ENCODE peak calls at places on chromosomes 5 and 9, in six cellular contexts. One of them, this sample, is unnamed.

GRCh38 chr9:125897481-125897880 is 150.3 kb downstream of the PBX3 start:
- DNase-seq in esophagus muscularis mucosa: no peak
- DNase-seq in CD4-positive, alpha-beta memory T cell: no peak
- DNase-seq in GM06990: no peak
- DNase-seq in HL-60: no peak
- DNase-seq in mammary epithelial cell: no peak
- DNase-seq in this sample: no peak

GRCh38 chr9:84775056-84775648 is 105.6 kb downstream of the NTRK2 start:
- DNase-seq in esophagus muscularis mucosa: peak; percentile 62
- DNase-seq in CD4-positive, alpha-beta memory T cell: no peak
- DNase-seq in GM06990: no peak
- DNase-seq in HL-60: no peak
- DNase-seq in mammary epithelial cell: no peak
- DNase-seq in this sample: no peak

GRCh38 chr5:57911466-57911865 is 428.9 kb upstream of the ACTBL2 start:
- DNase-seq in esophagus muscularis mucosa: no peak
- DNase-seq in CD4-positive, alpha-beta memory T cell: no peak
- DNase-seq in GM06990: no peak
- DNase-seq in HL-60: no peak
- DNase-seq in mammary epithelial cell: no peak
- DNase-seq in this sample: no peak

GRCh38 chr5:115586525-115587146 is 15.6 kb downstream of the TICAM2 start:
- DNase-seq in esophagus muscularis mucosa: no peak
- DNase-seq in CD4-positive, alpha-beta memory T cell: peak; percentile 37
- DNase-seq in GM06990: no peak
- DNase-seq in HL-60: no peak
- DNase-seq in mammary epithelial cell: no peak
- DNase-seq in this sample: peak; percentile 66

GRCh38 chr5:150781706-150782614 is 3.4 kb downstream of the SMIM3 start:
- DNase-seq in esophagus muscularis mucosa: peak; percentile 95
- DNase-seq in CD4-positive, alpha-beta memory T cell: no peak
- DNase-seq in GM06990: no peak
- DNase-seq in HL-60: no peak
- DNase-seq in mammary epithelial cell: peak; percentile 88
- DNase-seq in this sample: peak; percentile 89

GRCh38 chr9:90773593-90773992 is 28.0 kb upstream of the SYK start:
- DNase-seq in esophagus muscularis mucosa: no peak
- DNase-seq in CD4-positive, alpha-beta memory T cell: no peak
- DNase-seq in GM06990: no peak
- DNase-seq in HL-60: peak; percentile 63
- DNase-seq in mammary epithelial cell: peak; percentile 9
- DNase-seq in this sample: no peak

GRCh38 chr9:77751341-77752091 is 103.4 kb upstream of the GNA14 start:
- DNase-seq in esophagus muscularis mucosa: no peak
- DNase-seq in CD4-positive, alpha-beta memory T cell: peak; percentile 25
- DNase-seq in GM06990: no peak
- DNase-seq in HL-60: peak; percentile 41
- DNase-seq in mammary epithelial cell: peak; percentile 23
- DNase-seq in this sample: peak; percentile 91

GRCh38 chr5:32984851-32985250 is 273.7 kb downstream of the NPR3 start:
- DNase-seq in esophagus muscularis mucosa: no peak
- DNase-seq in CD4-positive, alpha-beta memory T cell: no peak
- DNase-seq in GM06990: no peak
- DNase-seq in HL-60: no peak
- DNase-seq in mammary epithelial cell: peak; percentile 39
- DNase-seq in this sample: peak; percentile 36

GRCh38 chr5:65394078-65394477 is 87.6 kb downstream of the ADAMTS6 start:
- DNase-seq in esophagus muscularis mucosa: no peak
- DNase-seq in CD4-positive, alpha-beta memory T cell: no peak
- DNase-seq in GM06990: no peak
- DNase-seq in HL-60: no peak
- DNase-seq in mammary epithelial cell: peak; percentile 21
- DNase-seq in this sample: peak; percentile 95

GRCh38 chr9:109317311-109317978 is 3.4 kb downstream of the EPB41L4B start:
- DNase-seq in esophagus muscularis mucosa: no peak
- DNase-seq in CD4-positive, alpha-beta memory T cell: no peak
- DNase-seq in GM06990: no peak
- DNase-seq in HL-60: no peak
- DNase-seq in mammary epithelial cell: no peak
- DNase-seq in this sample: no peak

GRCh38 chr9:127884976-127885490 is 7.6 kb upstream of the AK1 start:
- DNase-seq in esophagus muscularis mucosa: no peak
- DNase-seq in CD4-positive, alpha-beta memory T cell: no peak
- DNase-seq in GM06990: no peak
- DNase-seq in HL-60: no peak
- DNase-seq in mammary epithelial cell: no peak
- DNase-seq in this sample: no peak

GRCh38 chr9:93306081-93306480 is 122.1 kb downstream of the WNK2 start:
- DNase-seq in esophagus muscularis mucosa: no peak
- DNase-seq in CD4-positive, alpha-beta memory T cell: no peak
- DNase-seq in GM06990: no peak
- DNase-seq in HL-60: no peak
- DNase-seq in mammary epithelial cell: no peak
- DNase-seq in this sample: no peak

GRCh38 chr5:120769291-120769872 is 305.3 kb downstream of the PRR16 start:
- DNase-seq in esophagus muscularis mucosa: no peak
- DNase-seq in CD4-positive, alpha-beta memory T cell: no peak
- DNase-seq in GM06990: no peak
- DNase-seq in HL-60: no peak
- DNase-seq in mammary epithelial cell: no peak
- DNase-seq in this sample: peak; percentile 23

GRCh38 chr5:39178856-39179255 is 40.5 kb downstream of the FYB1 start:
- DNase-seq in esophagus muscularis mucosa: peak; percentile 34
- DNase-seq in CD4-positive, alpha-beta memory T cell: peak; percentile 77
- DNase-seq in GM06990: no peak
- DNase-seq in HL-60: no peak
- DNase-seq in mammary epithelial cell: no peak
- DNase-seq in this sample: no peak

GRCh38 chr9:36996677-36997076 is 37.4 kb downstream of the PAX5 start:
- DNase-seq in esophagus muscularis mucosa: no peak
- DNase-seq in CD4-positive, alpha-beta memory T cell: no peak
- DNase-seq in GM06990: no peak
- DNase-seq in HL-60: no peak
- DNase-seq in mammary epithelial cell: no peak
- DNase-seq in this sample: no peak

GRCh38 chr5:145554399-145554798 is 280.7 kb downstream of the PRELID2 start:
- DNase-seq in esophagus muscularis mucosa: no peak
- DNase-seq in CD4-positive, alpha-beta memory T cell: no peak
- DNase-seq in GM06990: no peak
- DNase-seq in HL-60: no peak
- DNase-seq in mammary epithelial cell: peak; percentile 82
- DNase-seq in this sample: peak; percentile 67

GRCh38 chr9:116860509-116861120 is 173.5 kb downstream of the TRIM32 start:
- DNase-seq in esophagus muscularis mucosa: no peak
- DNase-seq in CD4-positive, alpha-beta memory T cell: no peak
- DNase-seq in GM06990: no peak
- DNase-seq in HL-60: peak; percentile 18
- DNase-seq in mammary epithelial cell: peak; percentile 66
- DNase-seq in this sample: peak; percentile 82

GRCh38 chr9:5230554-5230953 is 665 bp upstream of the INSL4 start:
- DNase-seq in esophagus muscularis mucosa: no peak
- DNase-seq in CD4-positive, alpha-beta memory T cell: no peak
- DNase-seq in GM06990: no peak
- DNase-seq in HL-60: no peak
- DNase-seq in mammary epithelial cell: no peak
- DNase-seq in this sample: no peak

GRCh38 chr9:132663851-132664250 is 5.9 kb downstream of the DDX31 start:
- DNase-seq in esophagus muscularis mucosa: no peak
- DNase-seq in CD4-positive, alpha-beta memory T cell: no peak
- DNase-seq in GM06990: no peak
- DNase-seq in HL-60: no peak
- DNase-seq in mammary epithelial cell: no peak
- DNase-seq in this sample: no peak

GRCh38 chr5:83374547-83374946 is 97.0 kb upstream of the VCAN start:
- DNase-seq in esophagus muscularis mucosa: no peak
- DNase-seq in CD4-positive, alpha-beta memory T cell: no peak
- DNase-seq in GM06990: no peak
- DNase-seq in HL-60: no peak
- DNase-seq in mammary epithelial cell: no peak
- DNase-seq in this sample: peak; percentile 25

GRCh38 chr9:22817181-22817580 is 370.6 kb downstream of the DMRTA1 start:
- DNase-seq in esophagus muscularis mucosa: no peak
- DNase-seq in CD4-positive, alpha-beta memory T cell: no peak
- DNase-seq in GM06990: no peak
- DNase-seq in HL-60: no peak
- DNase-seq in mammary epithelial cell: no peak
- DNase-seq in this sample: peak; percentile 4

GRCh38 chr5:161663431-161663830 is 22.1 kb upstream of the GABRA6 start:
- DNase-seq in esophagus muscularis mucosa: no peak
- DNase-seq in CD4-positive, alpha-beta memory T cell: no peak
- DNase-seq in GM06990: no peak
- DNase-seq in HL-60: no peak
- DNase-seq in mammary epithelial cell: no peak
- DNase-seq in this sample: no peak

GRCh38 chr5:172953776-172954189 is 5.4 kb upstream of the RPL26L1 start:
- DNase-seq in esophagus muscularis mucosa: no peak
- DNase-seq in CD4-positive, alpha-beta memory T cell: no peak
- DNase-seq in GM06990: no peak
- DNase-seq in HL-60: no peak
- DNase-seq in mammary epithelial cell: peak; percentile 66
- DNase-seq in this sample: peak; percentile 56

DNA sequence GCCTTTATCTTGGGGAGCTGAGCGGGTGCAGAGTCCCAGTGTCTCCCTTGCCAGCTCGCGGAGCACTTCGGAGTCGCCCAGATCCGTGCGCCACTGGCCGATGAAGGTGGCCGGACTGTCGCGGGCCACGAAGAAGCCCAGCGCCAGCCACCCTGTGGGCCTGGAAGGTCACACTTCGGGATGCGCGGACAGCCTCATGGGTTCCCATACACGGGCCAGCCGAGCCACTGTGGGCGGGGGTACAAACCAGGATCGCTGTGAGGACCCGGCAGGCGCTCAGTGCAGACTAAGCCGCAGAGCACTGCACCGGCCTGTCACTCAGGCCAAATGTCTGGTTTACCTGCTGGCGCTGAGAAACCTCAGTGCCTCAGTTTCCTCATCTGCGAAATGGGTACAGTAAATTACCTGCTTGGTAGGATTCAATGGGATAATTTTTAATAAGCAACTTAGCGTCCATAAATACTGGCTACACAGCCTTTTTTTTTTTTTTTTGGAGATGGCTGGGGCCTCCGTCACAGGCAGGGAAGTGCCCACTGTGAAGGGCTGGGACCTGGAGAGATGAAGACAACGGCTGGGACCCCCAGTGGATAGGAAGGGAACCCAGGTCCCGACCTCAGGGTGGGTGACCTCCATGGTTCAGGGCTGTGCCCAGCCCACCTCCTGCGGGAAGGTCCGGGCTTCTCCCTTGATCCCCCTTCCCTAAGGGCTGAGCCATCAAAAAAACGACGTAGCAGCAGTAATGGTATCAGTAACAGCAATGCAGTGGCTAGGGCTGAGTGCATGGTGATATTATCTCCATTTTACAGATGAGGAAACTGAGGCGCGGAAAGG is 38.7 kb upstream of the CTSV start:
- DNase-seq in esophagus muscularis mucosa: no peak
- DNase-seq in CD4-positive, alpha-beta memory T cell: no peak
- DNase-seq in GM06990: no peak
- DNase-seq in HL-60: no peak
- DNase-seq in mammary epithelial cell: no peak
- DNase-seq in this sample: no peak
- H3K4me3 ChIP-seq in esophagus muscularis mucosa: no peak overlapping the region
- H3K4me3 ChIP-seq in CD4-positive, alpha-beta memory T cell: no peak overlapping the region
- H3K4me3 ChIP-seq in GM06990: no peak overlapping the region
- H3K4me3 ChIP-seq in HL-60: no peak overlapping the region
- H3K4me3 ChIP-seq in mammary epithelial cell: peak overlapping the region; percentile 27
- H3K4me3 ChIP-seq in this sample: no peak overlapping the region

DNA sequence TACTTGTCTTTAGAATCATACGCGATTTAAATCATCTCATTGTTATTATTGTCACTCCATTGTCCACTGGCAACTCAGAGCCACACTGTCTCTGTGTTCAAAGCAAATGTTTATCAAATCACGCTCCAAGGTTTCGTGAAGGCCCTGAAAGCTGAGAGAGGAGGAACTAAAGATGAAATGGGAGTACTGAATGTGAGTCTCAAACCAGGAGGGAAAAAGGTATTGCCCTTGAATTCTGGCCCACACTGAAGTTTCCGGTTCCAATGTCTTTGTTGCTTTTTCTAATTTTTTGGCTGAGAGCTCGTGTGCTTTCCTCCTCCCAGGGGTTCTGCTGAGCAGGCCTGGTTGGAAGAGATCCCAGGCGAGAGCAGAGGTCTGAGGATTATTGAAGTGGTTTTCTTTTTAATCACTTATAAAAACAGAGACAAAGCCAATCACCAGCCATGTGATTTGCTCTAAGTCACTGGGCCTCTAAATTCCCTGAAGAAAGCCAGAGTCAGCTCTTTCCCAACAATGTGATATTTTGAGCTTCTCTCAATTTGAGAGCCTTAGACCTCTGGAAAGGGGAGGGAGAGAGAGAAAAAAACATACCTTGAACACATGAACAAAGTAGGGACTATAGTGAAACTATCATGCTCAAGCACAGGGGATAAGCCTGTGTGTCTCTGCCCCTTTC is 420.8 kb upstream of the GRAMD2B start:
- DNase-seq in esophagus muscularis mucosa: no peak
- DNase-seq in CD4-positive, alpha-beta memory T cell: no peak
- DNase-seq in GM06990: no peak
- DNase-seq in HL-60: no peak
- DNase-seq in mammary epithelial cell: peak; percentile 45
- DNase-seq in this sample: peak; percentile 98
- H3K4me3 ChIP-seq in esophagus muscularis mucosa: no peak overlapping the region
- H3K4me3 ChIP-seq in CD4-positive, alpha-beta memory T cell: no peak overlapping the region
- H3K4me3 ChIP-seq in GM06990: no peak overlapping the region
- H3K4me3 ChIP-seq in HL-60: no peak overlapping the region
- H3K4me3 ChIP-seq in mammary epithelial cell: no peak overlapping the region
- H3K4me3 ChIP-seq in this sample: no peak overlapping the region

GRCh38 chr5:31194458-31194808 is 947 bp downstream of the CDH6 start:
- DNase-seq in esophagus muscularis mucosa: no peak
- DNase-seq in CD4-positive, alpha-beta memory T cell: no peak
- DNase-seq in GM06990: no peak
- DNase-seq in HL-60: no peak
- DNase-seq in mammary epithelial cell: no peak
- DNase-seq in this sample: peak; percentile 22

GRCh38 chr5:31193591-31194457 is at the start of gene CDH6:
- DNase-seq in esophagus muscularis mucosa: no peak
- DNase-seq in CD4-positive, alpha-beta memory T cell: no peak
- DNase-seq in GM06990: no peak
- DNase-seq in HL-60: no peak
- DNase-seq in mammary epithelial cell: no peak
- DNase-seq in this sample: peak; percentile 43

GRCh38 chr5:31196309-31196708 is 2.8 kb downstream of the CDH6 start:
- DNase-seq in esophagus muscularis mucosa: no peak
- DNase-seq in CD4-positive, alpha-beta memory T cell: no peak
- DNase-seq in GM06990: no peak
- DNase-seq in HL-60: no peak
- DNase-seq in mammary epithelial cell: no peak
- DNase-seq in this sample: peak; percentile 58

GRCh38 chr5:31194892-31195291 is 1.4 kb downstream of the CDH6 start:
- DNase-seq in esophagus muscularis mucosa: no peak
- DNase-seq in CD4-positive, alpha-beta memory T cell: no peak
- DNase-seq in GM06990: no peak
- DNase-seq in HL-60: no peak
- DNase-seq in mammary epithelial cell: peak; percentile 3
- DNase-seq in this sample: no peak

GRCh38 chr5:31197183-31197582 is 3.7 kb downstream of the CDH6 start:
- DNase-seq in esophagus muscularis mucosa: no peak
- DNase-seq in CD4-positive, alpha-beta memory T cell: no peak
- DNase-seq in GM06990: no peak
- DNase-seq in HL-60: no peak
- DNase-seq in mammary epithelial cell: no peak
- DNase-seq in this sample: peak; percentile 78
- H3K4me3 ChIP-seq in esophagus muscularis mucosa: no peak overlapping the region
- H3K4me3 ChIP-seq in CD4-positive, alpha-beta memory T cell: no peak overlapping the region
- H3K4me3 ChIP-seq in GM06990: no peak overlapping the region
- H3K4me3 ChIP-seq in HL-60: no peak overlapping the region
- H3K4me3 ChIP-seq in mammary epithelial cell: no peak overlapping the region
- H3K4me3 ChIP-seq in this sample: peak overlapping the region; percentile 0

GRCh38 chr5:126030698-126031097 is 392.5 kb upstream of the GRAMD2B start:
- DNase-seq in esophagus muscularis mucosa: no peak
- DNase-seq in CD4-positive, alpha-beta memory T cell: no peak
- DNase-seq in GM06990: no peak
- DNase-seq in HL-60: no peak
- DNase-seq in mammary epithelial cell: no peak
- DNase-seq in this sample: no peak
- H3K4me3 ChIP-seq in esophagus muscularis mucosa: no peak overlapping the region
- H3K4me3 ChIP-seq in CD4-positive, alpha-beta memory T cell: no peak overlapping the region
- H3K4me3 ChIP-seq in GM06990: no peak overlapping the region
- H3K4me3 ChIP-seq in HL-60: no peak overlapping the region
- H3K4me3 ChIP-seq in mammary epithelial cell: no peak overlapping the region
- H3K4me3 ChIP-seq in this sample: no peak overlapping the region